ENCODE peak calls at places on chromosomes 1 and 21, in five cellular contexts. W is H1, Q is GM12878, N is HEK293T, U is HepG2. V is an unnamed sample.

GRCh38 chr1:61052393-61053280 is 29.7 kb upstream of the NFIA start:
- DNase-seq in W (peak), Q (no peak), U (no peak), N (no peak), V (no peak)

GRCh38 chr1:6343506-6344405 is 49.8 kb downstream of the ACOT7 start:
- DNase-seq in W (peak), N (peak), U (peak), Q (no peak), V (peak)

GRCh38 chr1:73065585-73065984 is 783.2 kb upstream of the NEGR1 start:
- DNase-seq in Q (no peak), U (no peak), N (no peak), W (no peak), V (peak)

GRCh38 chr1:234942869-234943501 is 185.7 kb downstream of the TOMM20 start:
- DNase-seq in N (no peak), W (no peak), Q (no peak), U (no peak), V (no peak)

GRCh38 chr1:221203224-221204054 is 324.2 kb downstream of the HLX start:
- DNase-seq in U (peak), N (peak), W (peak), Q (peak), V (peak)

GRCh38 chr1:184563308-184563707 is 176.5 kb downstream of the C1orf21 start:
- DNase-seq in Q (no peak), N (no peak), U (no peak), W (no peak), V (no peak)

GRCh38 chr21:16195896-16196443 is 466.2 kb downstream of the USP25 start:
- DNase-seq in W (no peak), N (no peak), Q (no peak), U (no peak), V (no peak)

GRCh38 chr1:2823921-2824660 is 22.6 kb upstream of the TTC34 start:
- DNase-seq in U (no peak), Q (no peak), W (no peak), N (no peak), V (no peak)

GRCh38 chr1:44786138-44786840 is 1.7 kb downstream of the BEST4 start:
- DNase-seq in U (peak), W (peak), Q (no peak), N (peak), V (peak)

GRCh38 chr1:56821462-56821797 is 2.2 kb upstream of the FYB2 start:
- DNase-seq in Q (no peak), W (no peak), U (peak), N (no peak), V (no peak)

GRCh38 chr1:43622471-43622870 is 27.5 kb upstream of the KDM4A start:
- DNase-seq in W (no peak), N (no peak), U (no peak), Q (no peak), V (no peak)

GRCh38 chr1:200194477-200194876 is 167.0 kb downstream of the NR5A2 start:
- DNase-seq in Q (no peak), U (no peak), W (no peak), N (no peak), V (no peak)

GRCh38 chr1:165910764-165911421 is 83.5 kb downstream of the UCK2 start:
- DNase-seq in N (no peak), W (no peak), Q (no peak), U (peak), V (no peak)

GRCh38 chr1:204520834-204521709 is 4.9 kb downstream of the MDM4 start:
- DNase-seq in U (no peak), W (no peak), N (no peak), Q (peak), V (no peak)

GRCh38 chr1:97904528-97904927 is 16.3 kb downstream of the DPYD start:
- DNase-seq in Q (no peak), U (no peak), W (no peak), N (no peak), V (no peak)

GRCh38 chr1:97044159-97044760 is 322.7 kb downstream of the PTBP2 start:
- DNase-seq in W (no peak), U (no peak), Q (no peak), N (no peak), V (no peak)

GRCh38 chr21:25572895-25573310 is 34.4 kb downstream of the MRPL39 start:
- DNase-seq in W (no peak), U (no peak), N (no peak), Q (peak), V (no peak)

GRCh38 chr21:34639882-34640788 is 25.2 kb upstream of the RCAN1 start:
- DNase-seq in U (no peak), W (no peak), Q (peak), N (no peak), V (no peak)

GRCh38 chr21:31531967-31532366 is 127.5 kb upstream of the SOD1 start:
- DNase-seq in U (no peak), N (no peak), Q (no peak), W (no peak), V (no peak)

GRCh38 chr1:205192287-205192686 is 19.2 kb downstream of the DSTYK start:
- DNase-seq in Q (no peak), U (no peak), N (no peak), W (no peak), V (no peak)

GRCh38 chr1:57600424-57600823 is 176.6 kb upstream of the DAB1 start:
- DNase-seq in N (no peak), U (no peak), Q (no peak), W (peak), V (peak)

GRCh38 chr1:209601809-209602657 is 18.5 kb downstream of the CAMK1G start:
- DNase-seq in Q (no peak), W (no peak), U (peak), N (peak), V (no peak)

GRCh38 chr21:14734191-14734590 is 188.1 kb upstream of the SAMSN1 start:
- DNase-seq in W (no peak), U (no peak), N (no peak), Q (no peak), V (no peak)

GRCh38 chr1:27869719-27870085 is 2.6 kb upstream of the THEMIS2 start:
- DNase-seq in U (no peak), W (no peak), N (no peak), Q (no peak), V (no peak)

GRCh38 chr1:178109348-178110143 is 15.6 kb downstream of the RASAL2 start:
- DNase-seq in U (no peak), W (no peak), N (no peak), Q (no peak), V (no peak)

GRCh38 chr1:113966013-113966412 is 13.3 kb upstream of the OLFML3 start:
- DNase-seq in W (no peak), U (no peak), Q (no peak), N (no peak), V (no peak)

GRCh38 chr1:35936828-35937227 is 5.9 kb downstream of the AGO3 start:
- DNase-seq in W (no peak), Q (no peak), U (no peak), N (no peak), V (no peak)

GRCh38 chr1:100627018-100627716 is 89.2 kb downstream of the GPR88 start:
- DNase-seq in W (no peak), U (no peak), Q (no peak), N (no peak), V (no peak)

GRCh38 chr1:153485880-153486279 is 25.4 kb upstream of the S100A7 start:
- DNase-seq in W (no peak), Q (no peak), N (no peak), U (no peak), V (no peak)

GRCh38 chr1:246032111-246032551 is 474.9 kb downstream of the SMYD3 start:
- DNase-seq in Q (no peak), W (no peak), U (peak), N (no peak), V (no peak)

GRCh38 chr1:171486048-171486519 is 754 bp downstream of the PRRC2C start:
- DNase-seq in U (peak), W (no peak), Q (peak), N (peak), V (peak)

GRCh38 chr21:43953028-43953427 is 59.1 kb upstream of the TRAPPC10 start:
- DNase-seq in U (no peak), W (no peak), N (no peak), Q (no peak), V (no peak)

GRCh38 chr1:21865943-21866628 is 54.0 kb downstream of the LDLRAD2 start:
- DNase-seq in U (peak), W (peak), Q (peak), N (peak), V (peak)

GRCh38 chr1:204366759-204367158 is 7.0 kb upstream of the PLEKHA6 start:
- DNase-seq in U (no peak), W (peak), Q (no peak), N (peak), V (no peak)

GRCh38 chr1:240001177-240001740 is 90.4 kb upstream of the FMN2 start:
- DNase-seq in Q (no peak), N (no peak), W (no peak), U (no peak), V (no peak)

GRCh38 chr1:113519561-113519960 is 129.2 kb downstream of the MAGI3 start:
- DNase-seq in U (peak), Q (no peak), N (no peak), W (no peak), V (no peak)

GRCh38 chr1:178544531-178544930 is 31.6 kb downstream of the TEX35 start:
- DNase-seq in Q (no peak), W (no peak), U (no peak), N (no peak), V (no peak)

GRCh38 chr1:32897082-32898049 is 3.8 kb downstream of the TMEM54 start:
- DNase-seq in U (no peak), N (no peak), Q (no peak), W (no peak), V (no peak)

GRCh38 chr1:108117908-108118902 is 81.9 kb downstream of the SLC25A24 start:
- DNase-seq in N (no peak), W (no peak), U (no peak), Q (no peak), V (no peak)

GRCh38 chr1:93578433-93578830 is 103.2 kb downstream of the BCAR3 start:
- DNase-seq in N (no peak), U (no peak), W (no peak), Q (no peak), V (no peak)

GRCh38 chr1:93577536-93578432 is 103.9 kb downstream of the BCAR3 start:
- DNase-seq in U (no peak), W (peak), N (no peak), Q (no peak), V (no peak)

GRCh38 chr1:93578911-93579825 is 102.5 kb downstream of the BCAR3 start:
- DNase-seq in W (peak), N (no peak), U (no peak), Q (no peak), V (no peak)

GRCh38 chr1:93581917-93582850 is 99.5 kb downstream of the BCAR3 start:
- DNase-seq in N (no peak), Q (no peak), U (no peak), W (no peak), V (no peak)

GRCh38 chr1:93579891-93580290 is 101.7 kb downstream of the BCAR3 start:
- DNase-seq in W (peak), N (no peak), Q (no peak), U (peak), V (no peak)
- TF ChIP-seq SUZ12 in W (no peak), N (no peak), Q (no peak), U (no peak), V (no peak)

GRCh38 chr1:106621853-106622252 is 434.6 kb upstream of the PRMT6 start:
- DNase-seq in Q (no peak), U (no peak), N (no peak), W (no peak), V (no peak)
- TF ChIP-seq SUZ12 in Q (no peak), U (no peak), N (no peak), W (no peak), V (no peak)

DNA sequence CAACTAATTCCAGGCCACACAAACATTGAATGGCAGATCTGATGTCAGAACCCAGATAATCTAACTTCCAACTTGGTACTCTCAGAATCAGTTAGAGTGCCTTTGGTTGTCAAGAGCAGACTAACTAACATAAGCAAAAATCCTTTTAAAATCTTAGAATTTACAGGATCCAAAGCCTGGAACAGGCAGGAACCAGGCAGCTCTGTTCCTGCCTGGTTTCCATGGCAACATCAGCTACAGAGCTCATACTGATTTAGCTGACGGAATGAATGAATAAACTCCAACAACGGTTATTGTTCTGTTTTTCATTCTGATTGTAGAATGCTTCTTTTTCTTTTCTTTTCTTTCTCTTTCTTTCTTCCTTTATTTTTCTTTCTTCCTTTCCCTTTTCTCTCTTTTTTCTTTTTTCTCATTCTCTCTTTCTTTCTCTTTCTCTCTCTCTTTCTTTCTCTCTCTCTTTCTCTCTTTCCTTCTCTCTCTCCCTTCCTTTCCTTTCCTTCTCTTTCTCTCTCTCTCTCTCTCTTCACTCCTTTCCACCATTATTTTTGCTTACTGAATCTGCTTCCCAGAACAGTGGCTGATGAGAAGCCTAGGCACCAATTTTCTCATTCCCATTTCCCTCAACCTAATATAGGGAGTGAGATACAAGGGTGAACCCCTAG is 121.6 kb downstream of the RGS7 start:
- DNase-seq in N (no peak), U (no peak), Q (no peak), W (no peak), V (no peak)
- TF ChIP-seq SUZ12 in N (no peak), U (no peak), Q (no peak), W (no peak), V (no peak)

GRCh38 chr1:156246762-156247459 is 945 bp downstream of the PAQR6 start:
- DNase-seq in N (no peak), Q (no peak), W (peak), U (no peak), V (no peak)

GRCh38 chr1:156244126-156244525 is 2.1 kb downstream of the BGLAP start:
- DNase-seq in U (no peak), N (no peak), W (no peak), Q (no peak), V (no peak)

GRCh38 chr1:156246241-156246761 is 1.6 kb downstream of the PAQR6 start:
- DNase-seq in N (no peak), U (no peak), W (no peak), Q (no peak), V (no peak)

GRCh38 chr1:156244712-156245111 is 2.7 kb downstream of the BGLAP start:
- DNase-seq in N (no peak), U (no peak), Q (no peak), W (no peak), V (no peak)

DNA sequence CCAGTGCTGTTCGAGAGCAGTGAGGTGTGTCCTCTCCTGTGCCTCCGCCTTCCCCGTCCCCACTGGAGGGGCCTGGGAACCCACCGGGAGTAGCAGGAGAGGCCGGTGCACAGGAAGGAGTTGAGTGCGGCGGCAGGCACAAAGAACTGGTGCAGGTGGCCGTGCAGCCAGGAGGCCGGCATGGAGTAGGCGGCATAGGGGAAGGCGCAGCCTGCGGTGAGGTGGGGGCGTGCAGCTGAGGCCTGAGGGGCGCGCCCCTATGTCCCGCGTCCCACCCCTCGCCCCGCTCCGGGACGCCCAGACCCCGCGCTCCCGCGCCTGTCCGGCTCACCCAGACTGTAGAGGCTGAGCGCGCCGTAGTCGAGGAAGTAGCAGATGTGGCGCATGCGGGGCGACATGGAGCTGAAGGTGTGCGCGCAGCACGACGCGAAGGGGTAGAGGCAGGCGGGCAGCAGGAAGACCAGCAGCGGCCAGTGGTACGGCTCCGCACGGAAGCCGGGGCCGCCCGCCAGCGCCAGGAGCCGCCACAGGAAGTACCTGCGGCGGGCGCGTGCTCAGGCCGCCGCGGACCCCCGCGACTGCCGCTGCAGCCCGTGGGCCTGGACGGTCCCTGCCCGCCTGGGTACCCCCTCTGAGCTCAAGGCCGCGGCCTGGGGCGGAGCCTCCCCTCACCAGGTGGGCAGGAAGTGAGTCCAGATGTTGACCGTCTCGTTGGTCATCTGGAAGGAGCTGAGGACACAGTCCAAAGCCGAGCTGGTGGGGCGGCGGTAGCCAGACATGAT is 2.2 kb downstream of the PAQR6 start:
- DNase-seq in Q (no peak), U (no peak), N (no peak), W (peak), V (no peak)
- TF ChIP-seq SUZ12 in Q (no peak), U (no peak), N (no peak), W (no peak), V (no peak)

GRCh38 chr1:155127672-155128468 is at the start of gene EFNA1:
- DNase-seq in W (peak), N (peak), U (peak), Q (no peak), V (no peak)

GRCh38 chr1:155125946-155126493 is 1.7 kb upstream of the EFNA1 start:
- DNase-seq in U (peak), N (peak), Q (no peak), W (peak), V (no peak)

GRCh38 chr1:155126494-155127104 is 1.1 kb upstream of the EFNA1 start:
- DNase-seq in U (peak), W (peak), Q (no peak), N (peak), V (no peak)

GRCh38 chr1:155128469-155128754 is 736 bp downstream of the EFNA1 start:
- DNase-seq in W (peak), N (no peak), Q (no peak), U (no peak), V (no peak)

GRCh38 chr1:155127105-155127671 is 488 bp upstream of the EFNA1 start:
- DNase-seq in W (peak), Q (no peak), N (peak), U (peak), V (no peak)
- TF ChIP-seq SUZ12 in W (no peak), Q (peak), N (no peak), U (no peak), V (no peak)

DNA sequence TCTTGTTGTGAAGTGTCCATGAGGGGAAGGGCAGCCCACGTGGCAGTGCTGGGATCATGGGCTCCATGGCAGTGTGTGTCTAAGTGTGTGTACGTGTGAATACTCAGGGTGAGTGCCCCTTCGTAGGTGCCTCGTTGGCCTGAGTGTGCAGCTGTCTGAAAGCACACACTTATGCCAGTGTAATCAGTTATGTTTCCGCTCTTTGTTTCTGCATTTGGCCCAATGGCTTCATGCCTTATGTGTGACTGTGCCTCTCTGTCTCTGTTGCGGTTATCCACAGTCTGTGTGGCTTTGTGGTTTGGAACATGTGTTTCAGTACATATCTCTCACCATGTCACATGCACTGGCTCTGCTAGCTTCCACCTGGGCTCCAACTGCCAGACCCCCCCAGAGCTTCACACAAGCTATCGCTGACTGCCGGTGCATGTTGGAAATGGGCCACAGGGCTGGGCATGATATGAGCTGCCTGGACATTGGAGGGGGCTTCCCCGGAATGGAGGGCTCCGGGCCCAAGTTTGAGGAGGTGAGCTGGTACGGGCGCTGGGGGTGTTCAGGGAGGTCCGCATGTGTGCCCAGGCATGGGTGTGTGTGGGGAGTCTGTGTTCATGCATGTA is 70.3 kb upstream of the TINAGL1 start:
- DNase-seq in N (no peak), W (no peak), U (no peak), Q (peak), V (no peak)
- TF ChIP-seq SUZ12 in N (no peak), W (no peak), U (no peak), Q (no peak), V (no peak)

DNA sequence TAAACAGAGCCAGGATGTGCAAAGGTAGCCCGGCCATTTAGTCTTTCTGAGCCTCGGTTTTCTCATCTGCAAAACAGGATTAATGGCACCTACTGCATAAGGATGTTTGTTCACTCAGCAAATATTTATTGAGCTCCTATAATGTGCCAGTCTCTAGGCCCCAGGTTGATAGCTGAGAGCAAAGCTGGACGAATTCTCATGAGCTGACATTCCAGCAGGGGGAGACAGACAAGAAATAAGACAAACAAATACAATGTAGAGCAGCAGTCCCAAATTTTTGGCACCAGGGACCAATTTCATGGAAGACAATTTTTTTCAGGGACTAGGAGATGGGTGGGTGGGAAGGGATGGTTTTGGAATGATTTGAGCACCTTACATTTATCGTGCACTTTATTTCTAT is 74.3 kb upstream of the PAX7 start:
- DNase-seq in W (no peak), U (peak), N (peak), Q (no peak), V (no peak)
- TF ChIP-seq SUZ12 in W (no peak), U (no peak), N (no peak), Q (no peak), V (no peak)

DNA sequence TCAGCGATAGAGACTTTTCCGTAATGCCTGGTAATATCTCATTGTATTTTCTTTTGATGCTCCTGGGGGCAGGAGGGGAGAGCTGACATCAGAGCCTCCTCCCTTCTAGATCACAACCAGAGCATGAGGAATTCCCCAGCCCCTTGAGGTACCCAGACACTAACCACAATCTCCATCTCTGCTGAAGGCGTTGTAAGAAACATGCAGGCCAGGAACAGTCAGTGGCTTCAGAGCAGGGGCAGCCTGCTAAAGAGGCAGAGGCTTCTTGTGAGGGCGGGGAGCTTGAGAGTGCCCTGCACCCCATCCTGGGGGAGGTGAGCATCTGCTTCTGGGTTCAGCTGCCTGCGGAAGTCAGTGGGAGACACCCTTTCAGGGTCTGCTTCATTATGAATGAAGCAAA is 18.9 kb downstream of the MAPKAPK2 start:
- DNase-seq in Q (peak), N (no peak), U (no peak), W (no peak), V (no peak)
- TF ChIP-seq SUZ12 in Q (no peak), N (no peak), U (no peak), W (no peak), V (no peak)

V was measured in NT2/D1.